ENCODE peak calls at places on chromosomes 7 and 10, in four cellular contexts. M is K562, P is IMR-90, Z is GM12878. I is an unnamed sample.

GRCh38 chr7:101728888-101729883 is 88.2 kb upstream of the CUX1 start:
- DNase-seq in Z (no peak), M (peak), P (peak), I (no peak)

GRCh38 chr10:51073461-51074237 is 638 bp upstream of the PRKG1 start:
- DNase-seq in M (peak), P (peak), Z (no peak), I (no peak)

GRCh38 chr7:139730746-139731612 is 46.8 kb downstream of the HIPK2 start:
- DNase-seq in P (peak), Z (no peak), M (no peak), I (peak)

GRCh38 chr7:44067064-44067951 is 1.9 kb upstream of the PGAM2 start:
- DNase-seq in Z (no peak), M (no peak), P (no peak), I (no peak)

GRCh38 chr10:110395350-110396283 is 90.9 kb upstream of the SMNDC1 start:
- DNase-seq in P (peak), M (no peak), Z (peak), I (peak)

GRCh38 chr10:61897671-61898434 is 3.6 kb upstream of the ARID5B start:
- DNase-seq in Z (no peak), P (peak), M (peak), I (peak)

GRCh38 chr7:134042307-134042706 is 84.8 kb upstream of the LRGUK start:
- DNase-seq in M (no peak), Z (no peak), P (no peak), I (no peak)

GRCh38 chr7:66167773-66168367 is 37.3 kb upstream of the TPST1 start:
- DNase-seq in P (peak), Z (no peak), M (no peak), I (peak)

GRCh38 chr10:104045151-104046089 is 40.3 kb downstream of the COL17A1 start:
- DNase-seq in P (peak), Z (no peak), M (peak), I (peak)

GRCh38 chr10:99872367-99873162 is 90.1 kb downstream of the ABCC2 start:
- DNase-seq in M (no peak), P (peak), Z (no peak), I (peak)

GRCh38 chr7:38185395-38185920 is 7.4 kb downstream of the STARD3NL start:
- DNase-seq in M (peak), Z (no peak), P (no peak), I (no peak)

GRCh38 chr7:38187794-38188472 is 9.9 kb downstream of the STARD3NL start:
- DNase-seq in M (no peak), Z (no peak), P (no peak), I (no peak)

GRCh38 chr7:38189256-38189938 is 11.4 kb downstream of the STARD3NL start:
- DNase-seq in M (no peak), Z (no peak), P (peak), I (no peak)

GRCh38 chr7:38185938-38186337 is 7.9 kb downstream of the STARD3NL start:
- DNase-seq in M (no peak), Z (no peak), P (no peak), I (no peak)

GRCh38 chr7:38186593-38187314 is 8.7 kb downstream of the STARD3NL start:
- DNase-seq in P (peak), M (no peak), Z (no peak), I (no peak)
- TF ChIP-seq FOS in P (peak), M (no peak), Z (no peak), I (no peak)

DNA sequence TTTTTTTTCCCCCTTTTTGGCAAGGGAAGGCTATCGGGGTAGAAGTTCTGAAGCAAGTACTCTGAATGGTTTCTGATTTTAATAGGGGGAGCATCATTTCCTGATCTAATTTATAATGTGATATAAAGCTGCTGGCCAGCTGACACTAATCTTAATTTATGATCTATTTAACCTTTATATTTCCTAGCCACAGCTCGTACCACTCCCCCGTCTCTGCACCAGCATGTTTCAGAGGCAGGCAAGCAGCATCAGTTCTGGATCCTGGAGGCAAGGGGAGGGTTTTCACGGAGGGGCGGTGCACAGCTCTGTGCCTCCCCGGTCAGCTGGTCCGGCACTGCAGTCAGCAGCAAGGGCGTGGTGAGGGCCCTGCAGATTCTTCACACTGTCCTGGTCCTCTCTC is 30.0 kb downstream of the MGMT start:
- DNase-seq in Z (no peak), M (no peak), P (no peak), I (no peak)
- TF ChIP-seq FOS in Z (no peak), M (no peak), P (no peak), I (no peak)

GRCh38 chr10:130360826-130361311 is 224.7 kb downstream of the GLRX3 start:
- DNase-seq in M (no peak), P (no peak), Z (no peak), I (no peak)

GRCh38 chr10:130358981-130359650 is 222.9 kb downstream of the GLRX3 start:
- DNase-seq in M (no peak), Z (no peak), P (no peak), I (no peak)

GRCh38 chr10:130361351-130362105 is 225.3 kb downstream of the GLRX3 start:
- DNase-seq in P (no peak), M (no peak), Z (no peak), I (no peak)

GRCh38 chr10:130357951-130358350 is 221.8 kb downstream of the GLRX3 start:
- DNase-seq in Z (no peak), M (no peak), P (no peak), I (no peak)

DNA sequence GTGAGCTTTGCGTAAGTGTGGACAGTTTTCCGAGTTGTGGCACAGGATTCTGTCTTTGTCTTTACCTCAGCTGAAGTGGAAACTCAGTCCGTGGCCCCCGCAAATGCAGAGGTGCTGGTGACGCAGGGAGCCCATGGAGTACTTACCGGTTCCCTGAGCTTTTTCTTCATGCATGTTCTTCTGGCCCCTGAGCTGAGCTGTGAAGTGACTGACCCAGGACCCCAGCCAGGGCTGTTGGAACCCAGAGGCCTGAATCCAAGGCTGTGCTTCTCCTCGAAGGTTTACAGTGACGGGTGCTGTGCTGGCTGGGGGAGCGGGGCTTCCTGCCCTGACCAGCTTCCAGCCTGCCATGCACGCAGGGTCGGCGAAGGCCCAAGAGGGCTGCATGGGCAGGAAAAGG is 223.5 kb downstream of the GLRX3 start:
- DNase-seq in M (no peak), P (no peak), Z (no peak), I (no peak)
- TF ChIP-seq FOS in M (no peak), P (no peak), Z (no peak), I (no peak)

DNA sequence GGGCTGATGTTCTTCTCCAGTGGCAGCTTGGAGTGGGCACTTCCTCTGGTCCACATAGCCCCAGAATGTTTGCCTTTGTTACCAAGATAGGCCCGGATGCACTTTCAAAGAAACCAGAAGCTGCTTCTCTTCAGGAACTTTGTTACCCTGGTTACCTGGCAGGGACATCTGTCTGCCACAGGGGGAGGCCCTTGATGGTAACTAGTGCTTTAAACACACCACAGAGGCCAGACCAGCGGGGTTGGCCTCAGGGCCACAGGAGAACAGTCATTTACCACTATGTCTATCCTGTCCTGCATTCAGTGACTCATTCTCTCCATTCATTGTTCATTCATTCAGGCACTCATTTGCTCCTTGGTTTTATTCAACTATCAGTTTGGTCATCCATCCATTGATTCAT is 11.9 kb upstream of the PLEKHA1 start:
- DNase-seq in Z (no peak), M (no peak), P (no peak), I (no peak)
- TF ChIP-seq FOS in Z (no peak), M (no peak), P (no peak), I (no peak)

GRCh38 chr10:786666-787512 is 97.4 kb upstream of the DIP2C start:
- DNase-seq in Z (no peak), P (no peak), M (no peak), I (no peak)
- TF ChIP-seq FOS in Z (no peak), P (no peak), M (no peak), I (no peak)

GRCh38 chr10:3102721-3103410 is 35.5 kb downstream of the PFKP start:
- DNase-seq in P (peak), Z (no peak), M (no peak), I (peak)
- TF ChIP-seq FOS in P (no peak), Z (no peak), M (no peak), I (no peak)

GRCh38 chr7:125436220-125436619 is 506.6 kb upstream of the POT1 start:
- DNase-seq in P (no peak), M (no peak), Z (no peak), I (no peak)
- TF ChIP-seq FOS in P (no peak), M (no peak), Z (no peak), I (no peak)

DNA sequence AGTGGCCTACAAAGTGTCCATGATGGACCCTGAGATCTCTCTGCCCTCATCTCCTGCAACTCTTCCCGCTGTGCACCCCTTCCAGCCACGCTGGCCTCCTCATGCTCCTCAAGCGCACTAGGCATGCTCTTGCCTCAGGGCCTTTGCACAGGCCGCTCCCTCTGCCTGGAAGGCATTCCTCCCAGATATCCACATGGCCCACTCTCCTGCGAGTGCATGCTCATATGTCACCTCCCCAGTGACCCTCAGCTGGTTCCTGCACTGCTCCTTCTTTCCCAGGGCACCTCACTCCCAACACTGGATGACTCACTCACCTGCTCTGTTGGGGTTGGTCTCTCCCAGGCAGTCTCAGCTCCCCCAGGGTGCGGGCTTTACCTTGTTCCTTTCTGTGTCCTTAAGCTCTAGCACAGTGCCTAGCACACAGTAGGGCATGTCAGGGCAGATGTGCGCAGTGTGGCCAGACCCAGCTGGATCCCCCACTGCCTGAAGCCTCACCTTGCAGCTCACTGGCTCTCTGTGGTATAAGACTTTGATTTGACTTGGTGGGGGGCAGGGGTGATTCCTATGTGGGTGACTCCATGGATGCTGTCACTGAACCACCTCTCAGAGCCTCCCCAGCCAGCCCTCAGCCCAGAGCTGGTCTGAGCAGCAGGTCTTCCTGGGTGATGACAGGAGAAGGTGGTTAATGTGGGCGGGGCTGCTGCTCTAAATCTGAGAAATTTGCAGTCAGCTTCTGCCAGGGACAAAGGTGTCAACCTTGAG is 37.4 kb downstream of the CDH23 start:
- DNase-seq in M (no peak), P (no peak), Z (no peak), I (no peak)
- TF ChIP-seq FOS in M (no peak), P (no peak), Z (no peak), I (no peak)

GRCh38 chr10:54125098-54125747 is 675.8 kb downstream of the PCDH15 start:
- DNase-seq in M (no peak), P (no peak), Z (no peak), I (no peak)

DNA sequence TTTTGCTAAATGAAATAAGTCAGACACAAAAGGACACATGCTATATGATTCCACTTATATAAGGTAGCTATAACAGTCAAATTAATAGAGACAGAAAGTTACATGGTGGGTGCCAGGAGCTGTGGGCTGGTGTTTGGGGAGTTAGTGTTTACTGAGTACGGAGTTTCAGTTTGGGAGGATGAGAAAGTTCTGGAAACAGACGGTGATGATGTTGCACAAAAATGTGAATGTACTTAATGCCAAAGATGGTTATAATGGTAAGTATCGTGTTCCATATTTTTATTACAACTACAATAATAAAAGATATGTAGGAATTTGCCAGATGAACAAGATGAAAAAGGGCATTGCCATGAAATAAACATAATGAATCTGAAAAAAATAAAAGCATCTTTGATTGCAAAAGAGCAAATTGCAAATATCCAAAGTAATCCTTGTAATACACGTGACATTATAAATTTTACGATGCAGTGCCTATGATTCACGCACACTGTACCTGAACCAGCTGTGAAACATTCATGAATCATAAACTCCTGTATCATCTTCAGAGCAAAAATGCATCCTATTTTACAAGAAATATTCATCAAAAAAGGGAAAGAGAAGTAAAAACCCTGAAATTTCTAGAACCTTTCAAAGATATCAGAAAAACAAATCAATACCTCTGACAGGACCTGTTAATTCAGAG is 676.7 kb downstream of the PCDH15 start:
- DNase-seq in M (no peak), P (no peak), Z (no peak), I (no peak)
- TF ChIP-seq FOS in M (no peak), P (no peak), Z (no peak), I (no peak)

DNA sequence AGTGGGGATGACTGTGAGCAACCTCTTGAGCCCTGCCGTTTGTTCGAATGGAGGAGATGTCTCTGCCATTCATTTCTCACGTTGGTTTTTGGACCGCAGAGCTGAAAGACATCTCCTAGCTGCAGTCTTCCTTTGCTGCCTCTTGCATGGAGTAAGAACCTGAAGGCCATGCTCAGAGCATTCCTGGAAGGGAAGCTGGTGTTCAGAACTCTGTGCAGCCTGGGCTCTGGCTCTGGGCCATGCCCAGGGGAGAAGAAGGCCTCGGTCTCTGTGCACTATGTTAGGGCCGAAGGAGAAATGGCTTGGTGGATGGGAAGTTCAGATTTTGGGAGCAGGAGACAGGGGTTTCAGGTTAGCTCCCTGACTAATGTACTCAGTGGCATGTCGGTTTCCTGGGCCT is 22.9 kb downstream of the SFTPD start:
- DNase-seq in Z (no peak), M (peak), P (no peak), I (no peak)
- TF ChIP-seq FOS in Z (no peak), M (no peak), P (no peak), I (no peak)